ENCODE peak calls at places on chromosomes 6 and 20, in five cellular contexts. K is GM12878, B is HCT116, N is HepG2, A is K562. T is an unnamed sample.

GRCh38 chr6:1724616-1725015 is 114.9 kb downstream of the FOXC1 start:
- DNase-seq in K (no peak), B (peak), N (no peak), A (no peak), T (no peak)

GRCh38 chr6:24564081-24564480 is 69.3 kb downstream of the ALDH5A1 start:
- DNase-seq in K (no peak), B (no peak), N (no peak), A (no peak), T (no peak)

GRCh38 chr20:53609501-53610445 is 16.1 kb upstream of the ZNF217 start:
- DNase-seq in K (no peak), B (no peak), N (no peak), A (peak), T (no peak)

GRCh38 chr20:51750037-51750769 is 18.0 kb downstream of the ATP9A start:
- DNase-seq in K (no peak), B (peak), N (peak), A (no peak), T (no peak)

GRCh38 chr6:32845381-32845884 is 1.6 kb upstream of the PSMB8 start:
- DNase-seq in K (no peak), B (no peak), N (no peak), A (no peak), T (no peak)

GRCh38 chr6:324116-324728 is 31.9 kb downstream of the DUSP22 start:
- DNase-seq in K (no peak), B (no peak), N (no peak), A (no peak), T (no peak)

GRCh38 chr20:5806457-5807263 is 56.5 kb downstream of the SHLD1 start:
- DNase-seq in K (no peak), B (no peak), N (peak), A (no peak), T (no peak)

GRCh38 chr20:55693646-55694045 is 311.7 kb downstream of the CBLN4 start:
- DNase-seq in K (no peak), B (no peak), N (no peak), A (no peak), T (no peak)

GRCh38 chr20:19368351-19368750 is 155.9 kb downstream of the SLC24A3 start:
- DNase-seq in K (no peak), B (no peak), N (no peak), A (no peak), T (no peak)

GRCh38 chr20:13648872-13649271 is 10.1 kb upstream of the TASP1 start:
- DNase-seq in K (no peak), B (no peak), N (no peak), A (no peak), T (no peak)

GRCh38 chr6:29824144-29824543 is 3.5 kb upstream of the HLA-G start:
- DNase-seq in K (no peak), B (no peak), N (no peak), A (no peak), T (no peak)

GRCh38 chr20:38143238-38143645 is 21.8 kb downstream of the TGM2 start:
- DNase-seq in K (no peak), B (no peak), N (peak), A (peak), T (no peak)

GRCh38 chr6:3489032-3489757 is 32.3 kb upstream of the SLC22A23 start:
- DNase-seq in K (no peak), B (no peak), N (no peak), A (no peak), T (peak)
- TF ChIP-seq YY1 in K (no peak), B (no peak), N (no peak), A (no peak), T (no peak)

DNA sequence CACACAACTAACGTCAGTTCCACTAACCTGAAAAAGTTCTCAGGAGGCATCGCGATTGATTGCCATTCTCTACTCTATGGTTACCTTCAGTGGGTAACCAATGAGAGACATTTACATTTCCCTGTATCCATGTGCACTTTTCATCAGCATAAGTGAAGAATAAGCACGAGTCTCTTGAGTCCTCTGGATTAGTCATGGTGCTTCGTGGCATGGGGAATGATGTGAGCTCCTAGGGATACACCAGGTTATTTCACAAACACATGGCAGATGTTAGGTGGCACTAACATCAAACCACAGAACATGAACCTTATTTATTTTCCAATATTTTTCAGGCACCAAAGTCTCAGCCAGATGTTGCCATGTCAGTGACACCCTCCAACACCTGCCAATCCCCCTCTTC is 64.0 kb downstream of the FYN start:
- DNase-seq in K (no peak), B (no peak), N (no peak), A (no peak), T (no peak)
- TF ChIP-seq YY1 in K (no peak), B (no peak), N (no peak), A (no peak), T (no peak)

GRCh38 chr20:16476032-16476431 is 97.2 kb downstream of the KIF16B start:
- DNase-seq in K (peak), B (peak), N (peak), A (peak), T (peak)
- TF ChIP-seq YY1 in K (no peak), B (no peak), N (no peak), A (no peak), T (no peak)

GRCh38 chr6:115882771-115883170 is 177.9 kb downstream of the FRK start:
- DNase-seq in K (no peak), B (no peak), N (no peak), A (no peak), T (no peak)

GRCh38 chr6:115885636-115886366 is 174.9 kb downstream of the FRK start:
- DNase-seq in K (no peak), B (no peak), N (no peak), A (no peak), T (no peak)

GRCh38 chr6:115887887-115888286 is 172.8 kb downstream of the FRK start:
- DNase-seq in K (no peak), B (no peak), N (no peak), A (no peak), T (no peak)

DNA sequence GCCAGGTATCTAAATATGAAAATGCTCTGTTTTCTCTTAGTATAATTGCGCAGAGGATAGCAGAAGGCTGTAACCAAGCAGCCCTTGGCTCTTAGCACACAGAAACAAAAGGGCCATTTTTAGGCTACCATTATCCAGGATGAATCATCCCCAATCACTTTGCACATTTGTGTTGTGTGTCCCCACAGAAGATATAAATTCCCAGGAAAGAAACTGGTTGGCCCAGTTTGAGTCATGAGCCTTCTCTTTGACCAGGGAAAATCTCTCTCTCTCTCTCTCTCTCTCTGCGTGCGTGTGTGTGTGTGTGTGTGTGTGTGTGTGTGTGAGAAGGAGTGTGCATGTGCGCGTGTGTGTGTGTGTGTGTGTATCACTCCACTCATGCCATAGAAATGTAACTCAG is 178.5 kb downstream of the FRK start:
- DNase-seq in K (no peak), B (peak), N (no peak), A (no peak), T (no peak)
- TF ChIP-seq YY1 in K (no peak), B (no peak), N (no peak), A (no peak), T (no peak)

GRCh38 chr6:144999127-144999526 is 714.0 kb downstream of the UTRN start:
- DNase-seq in K (no peak), B (no peak), N (no peak), A (no peak), T (no peak)

GRCh38 chr6:144990768-144991167 is 705.6 kb downstream of the UTRN start:
- DNase-seq in K (no peak), B (no peak), N (no peak), A (no peak), T (no peak)

GRCh38 chr6:144989319-144990099 is 704.4 kb downstream of the UTRN start:
- DNase-seq in K (no peak), B (no peak), N (no peak), A (no peak), T (no peak)

DNA sequence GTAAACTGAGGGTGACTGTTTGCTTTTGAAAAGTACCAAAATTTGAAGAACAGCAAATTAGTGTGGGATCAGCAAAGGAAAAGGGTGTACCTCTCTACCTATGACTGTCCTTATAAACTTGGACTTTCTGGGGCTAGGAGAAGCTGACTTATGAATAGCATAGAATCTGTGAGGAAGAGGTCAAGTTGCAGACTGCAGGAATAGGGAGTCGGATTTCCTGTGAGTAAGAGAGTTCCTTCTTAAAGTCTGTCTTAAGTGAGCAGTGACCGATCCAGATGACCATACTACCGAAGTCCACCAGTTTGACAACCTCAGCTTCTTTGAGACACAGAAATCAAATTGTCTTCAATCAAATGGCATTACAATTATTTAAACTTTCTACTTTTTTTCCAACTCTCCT is 708.7 kb downstream of the UTRN start:
- DNase-seq in K (no peak), B (no peak), N (no peak), A (no peak), T (no peak)
- TF ChIP-seq YY1 in K (no peak), B (no peak), N (no peak), A (no peak), T (no peak)

T was measured in NT2/D1.